ENCODE peak calls at places on chromosomes 7 and 10, in six cellular contexts. M is CD8-positive, alpha-beta T cell; F is breast epithelium; W is nephron progenitor cell; B is cardiac muscle cell; Q is A549. A is an unnamed sample.

GRCh38 chr10:131086511-131086910 is 225.0 kb downstream of the TCERG1L start:
- DNase-seq in B (no peak), W (no peak), F (no peak), M (no peak), Q (no peak), A (no peak)

GRCh38 chr10:101759354-101760247 is 16.3 kb downstream of the FGF8 start:
- DNase-seq in M (no peak), Q (no peak), F (no peak), W (no peak), B (no peak), A (peak; percentile 50)

GRCh38 chr10:18556522-18557147 is 94.8 kb downstream of the NSUN6 start:
- DNase-seq in Q (no peak), F (no peak), M (no peak), W (no peak), B (no peak), A (no peak)

GRCh38 chr7:150858236-150859197 is 6.2 kb downstream of the AOC1 start:
- DNase-seq in F (no peak), Q (no peak), B (no peak), M (no peak), W (no peak), A (no peak)

GRCh38 chr10:124657806-124658205 is 86.4 kb downstream of the FAM53B start:
- DNase-seq in W (no peak), M (peak; percentile 58), B (peak; percentile 43), F (no peak), Q (no peak), A (no peak)

GRCh38 chr10:110212119-110213006 is 5.0 kb downstream of the MXI1 start:
- DNase-seq in M (peak; percentile 50), W (no peak), F (no peak), B (no peak), Q (no peak), A (no peak)

GRCh38 chr10:132310701-132311337 is 3.1 kb upstream of the STK32C start:
- DNase-seq in B (no peak), M (no peak), F (peak; percentile 40), W (no peak), Q (no peak), A (peak; percentile 91)

GRCh38 chr7:38070718-38071117 is 107.3 kb upstream of the STARD3NL start:
- DNase-seq in B (peak; percentile 67), Q (peak; percentile 34), W (no peak), M (no peak), F (no peak), A (no peak)

GRCh38 chr7:80392229-80393169 is 119.4 kb downstream of the GNAT3 start:
- DNase-seq in W (no peak), M (no peak), F (no peak), Q (peak; percentile 36), B (peak; percentile 67), A (no peak)

GRCh38 chr10:132826524-132827422 is 40.8 kb upstream of the NKX6-2 start:
- DNase-seq in W (no peak), Q (no peak), M (no peak), F (peak; percentile 31), B (no peak), A (no peak)

GRCh38 chr7:116951366-116952292 is 1.7 kb upstream of the ST7 start:
- DNase-seq in M (no peak), B (no peak), F (no peak), W (no peak), Q (no peak), A (no peak)

GRCh38 chr10:92052088-92052487 is 128.5 kb downstream of the BTAF1 start:
- DNase-seq in B (no peak), Q (no peak), W (no peak), F (no peak), M (no peak), A (no peak)

GRCh38 chr10:103618027-103618385 is 124.5 kb downstream of the NEURL1 start:
- DNase-seq in W (no peak), B (no peak), Q (no peak), F (no peak), M (no peak), A (no peak)

GRCh38 chr7:95478139-95479037 is 7.4 kb upstream of the ASB4 start:
- DNase-seq in M (no peak), B (peak; percentile 80), W (peak; percentile 14), Q (peak; percentile 92), F (no peak), A (no peak)

GRCh38 chr7:101691822-101692384 is 62.8 kb upstream of the MYL10 start:
- DNase-seq in F (no peak), M (no peak), Q (peak; percentile 49), W (peak; percentile 33), B (no peak), A (no peak)

GRCh38 chr10:116836902-116837513 is 12.3 kb upstream of the ENO4 start:
- DNase-seq in W (no peak), F (no peak), B (peak; percentile 52), M (no peak), Q (no peak), A (no peak)

GRCh38 chr10:89210794-89211425 is 3.8 kb upstream of the CH25H start:
- DNase-seq in F (no peak), M (no peak), Q (no peak), B (no peak), W (no peak), A (no peak)

GRCh38 chr7:111770116-111770515 is 207.8 kb upstream of the IMMP2L start:
- DNase-seq in W (no peak), F (no peak), Q (no peak), B (no peak), M (no peak), A (no peak)

GRCh38 chr7:11835260-11835659 is 3.3 kb upstream of the THSD7A start:
- DNase-seq in Q (peak; percentile 26), F (no peak), W (no peak), M (no peak), B (peak; percentile 31), A (no peak)
- TF ChIP-seq CTCF in Q (peak; percentile 86), F (peak; percentile 15), W (no peak), M (no peak), B (peak; percentile 40), A (peak; percentile 80)

GRCh38 chr10:72588266-72588665 is 37.6 kb downstream of the MICU1 start:
- DNase-seq in Q (no peak), M (no peak), B (no peak), W (no peak), F (no peak), A (no peak)
- TF ChIP-seq CTCF in Q (no peak), M (no peak), B (no peak), W (no peak), F (no peak), A (no peak)

GRCh38 chr7:50782376-50783208 is at the start of gene GRB10:
- DNase-seq in F (no peak), Q (no peak), W (peak; percentile 65), M (no peak), B (peak; percentile 35), A (no peak)
- TF ChIP-seq CTCF in F (no peak), Q (peak; percentile 46), W (no peak), M (no peak), B (no peak), A (peak; percentile 62)

GRCh38 chr7:108143658-108144420 is 13.7 kb upstream of the LAMB4 start:
- DNase-seq in F (no peak), B (no peak), Q (no peak), M (no peak), W (no peak), A (no peak)
- TF ChIP-seq CTCF in F (no peak), B (no peak), Q (no peak), M (no peak), W (no peak), A (no peak)

DNA sequence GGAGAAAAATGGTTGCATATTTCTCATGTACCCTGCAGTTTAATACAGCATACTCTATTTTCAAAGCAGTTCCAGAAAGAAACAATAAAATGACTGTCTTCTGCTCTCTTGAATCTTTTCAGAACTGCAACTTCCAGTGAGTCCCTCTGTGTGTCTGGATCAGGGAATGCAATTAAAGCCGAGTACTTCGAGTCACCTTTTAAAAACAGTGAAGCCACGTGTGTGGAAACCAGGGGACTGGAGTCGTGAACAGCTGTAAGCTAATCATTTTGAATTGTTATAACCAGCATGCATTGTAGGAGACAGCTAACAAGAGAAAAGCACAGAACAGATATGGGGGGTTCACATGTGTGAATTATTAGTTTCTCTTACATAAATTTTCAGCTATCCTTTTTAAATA is 109.1 kb downstream of the CPED1 start:
- DNase-seq in W (no peak), Q (no peak), M (no peak), F (no peak), B (no peak), A (no peak)
- TF ChIP-seq CTCF in W (no peak), Q (no peak), M (no peak), F (no peak), B (no peak), A (no peak)

DNA sequence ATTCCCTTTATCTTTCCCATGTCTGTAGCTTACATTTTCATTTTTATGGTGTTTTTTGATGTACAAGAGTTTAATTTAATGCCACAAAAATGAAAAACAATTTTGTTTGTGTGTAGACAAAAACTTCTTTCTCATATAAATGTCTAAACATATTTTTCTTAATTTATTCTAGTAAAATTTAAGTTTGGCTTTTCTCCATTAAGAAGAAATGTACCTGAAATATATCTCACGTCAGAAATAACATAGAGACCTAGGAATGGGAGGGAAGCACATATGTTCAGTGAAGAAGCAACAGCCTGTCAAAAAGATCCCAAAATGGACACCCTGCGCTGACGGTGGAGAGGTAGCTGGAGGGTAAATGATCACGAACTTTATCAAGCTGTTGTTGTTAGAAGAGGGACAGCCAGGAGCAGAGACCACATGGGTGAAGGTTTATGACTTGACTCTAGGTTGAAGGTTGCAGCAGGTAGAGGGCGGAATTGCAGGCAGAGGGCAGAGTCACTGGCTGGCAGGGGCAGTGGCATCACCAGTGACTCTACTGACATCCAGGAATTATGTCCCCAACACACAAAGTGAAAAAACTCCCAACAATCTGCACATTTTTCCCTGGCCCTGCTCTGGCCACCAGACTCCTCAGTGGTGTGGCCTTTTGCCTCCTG is 225.9 kb upstream of the PRSS58 start:
- DNase-seq in F (no peak), Q (no peak), W (no peak), M (no peak), B (no peak), A (no peak)
- TF ChIP-seq CTCF in F (no peak), Q (peak; percentile 26), W (no peak), M (no peak), B (no peak), A (peak; percentile 50)